ENCODE peak calls at places on chromosomes 3 and 15, in four cellular contexts. G is mesendoderm, P is H1, N is trophoblast cell. C is an unnamed sample.

GRCh38 chr15:31274496-31275330 is 51.9 kb upstream of the KLF13 start:
- DNase-seq in G (no peak), P (peak; percentile 35), N (no peak), C (peak; percentile 23)

GRCh38 chr3:64440498-64440897 is 215.2 kb upstream of the PRICKLE2 start:
- DNase-seq in G (no peak), P (no peak), N (peak; percentile 29), C (no peak)

GRCh38 chr3:72523409-72524172 is 324.7 kb downstream of the SHQ1 start:
- DNase-seq in G (peak; percentile 11), P (no peak), N (peak; percentile 24), C (no peak)

GRCh38 chr15:51067510-51067909 is 27.2 kb downstream of the TNFAIP8L3 start:
- DNase-seq in G (no peak), P (no peak), N (no peak), C (no peak)

GRCh38 chr3:183369626-183370025 is 58.8 kb downstream of the MCF2L2 start:
- DNase-seq in G (no peak), P (no peak), N (no peak), C (no peak)

GRCh38 chr15:27126449-27126848 is 155.5 kb downstream of the GABRG3 start:
- DNase-seq in G (no peak), P (no peak), N (no peak), C (no peak)

GRCh38 chr3:82165266-82165665 is 403.8 kb upstream of the GBE1 start:
- DNase-seq in G (no peak), P (no peak), N (no peak), C (no peak)

GRCh38 chr15:58484794-58485600 is 53.2 kb downstream of the LIPC start:
- DNase-seq in G (no peak), P (no peak), N (no peak), C (no peak)

GRCh38 chr3:185065059-185065458 is 87.8 kb downstream of the C3orf70 start:
- DNase-seq in G (peak; percentile 14), P (peak; percentile 42), N (no peak), C (peak; percentile 44)

GRCh38 chr3:59456852-59457485 is 407.1 kb upstream of the CFAP20DC start:
- DNase-seq in G (no peak), P (no peak), N (no peak), C (no peak)

GRCh38 chr3:33061782-33062181 is 35.2 kb downstream of the GLB1 start:
- DNase-seq in G (peak; percentile 19), P (no peak), N (no peak), C (no peak)

GRCh38 chr3:153658151-153658550 is 463.0 kb upstream of the ARHGEF26 start:
- DNase-seq in G (no peak), P (no peak), N (peak; percentile 50), C (no peak)

GRCh38 chr3:12194209-12194608 is 35.5 kb upstream of the TIMP4 start:
- DNase-seq in G (no peak), P (no peak), N (peak; percentile 46), C (no peak)

GRCh38 chr3:171535133-171535532 is 74.9 kb upstream of the TNIK start:
- DNase-seq in G (no peak), P (no peak), N (no peak), C (no peak)

GRCh38 chr3:141876891-141877561 is 583 bp downstream of the ATP1B3 start:
- DNase-seq in G (peak; percentile 59), P (no peak), N (peak; percentile 77), C (peak; percentile 29)

GRCh38 chr3:48623851-48624547 is 2.4 kb upstream of the TMEM89 start:
- DNase-seq in G (no peak), P (no peak), N (no peak), C (no peak)

GRCh38 chr3:179666030-179666429 is 13.2 kb downstream of the USP13 start:
- DNase-seq in G (no peak), P (no peak), N (no peak), C (no peak)

GRCh38 chr3:196096382-196096953 is 14.6 kb upstream of the TFRC start:
- DNase-seq in G (no peak), P (no peak), N (no peak), C (no peak)

GRCh38 chr3:69322110-69322509 is 63.8 kb downstream of the FRMD4B start:
- DNase-seq in G (no peak), P (no peak), N (no peak), C (no peak)

GRCh38 chr15:62254137-62254934 is 89.3 kb upstream of the C2CD4B start:
- DNase-seq in G (peak; percentile 77), P (peak; percentile 92), N (peak; percentile 75), C (peak; percentile 82)

GRCh38 chr15:67080118-67080899 is 14.9 kb downstream of the SMAD3 start:
- DNase-seq in G (no peak), P (no peak), N (no peak), C (no peak)

GRCh38 chr3:28077566-28077965 is 163.9 kb upstream of the CMC1 start:
- DNase-seq in G (peak; percentile 32), P (peak; percentile 54), N (peak; percentile 42), C (peak; percentile 59)

GRCh38 chr3:128971421-128971820 is 22.5 kb downstream of the CFAP92 start:
- DNase-seq in G (no peak), P (no peak), N (no peak), C (no peak)

GRCh38 chr15:57296473-57297162 is 79.7 kb upstream of the CGNL1 start:
- DNase-seq in G (peak; percentile 32), P (peak; percentile 66), N (no peak), C (peak; percentile 58)

GRCh38 chr3:163033652-163034051 is 1537.0 kb downstream of the OTOL1 start:
- DNase-seq in G (no peak), P (no peak), N (no peak), C (no peak)

GRCh38 chr3:74001481-74001880 is 376.7 kb upstream of the PDZRN3 start:
- DNase-seq in G (no peak), P (no peak), N (no peak), C (no peak)

GRCh38 chr15:38690737-38691332 is 126.2 kb upstream of the RASGRP1 start:
- DNase-seq in G (peak; percentile 84), P (peak; percentile 82), N (peak; percentile 96), C (peak; percentile 75)

GRCh38 chr3:148903022-148903442 is 37.9 kb downstream of the CPA3 start:
- DNase-seq in G (no peak), P (no peak), N (no peak), C (no peak)

GRCh38 chr15:63727542-63727941 is 106.2 kb downstream of the HERC1 start:
- DNase-seq in G (peak; percentile 70), P (no peak), N (no peak), C (no peak)
- H3K23ac ChIP-seq in G (no peak overlapping the region), P (no peak overlapping the region), N (no peak overlapping the region), C (no peak overlapping the region)

DNA sequence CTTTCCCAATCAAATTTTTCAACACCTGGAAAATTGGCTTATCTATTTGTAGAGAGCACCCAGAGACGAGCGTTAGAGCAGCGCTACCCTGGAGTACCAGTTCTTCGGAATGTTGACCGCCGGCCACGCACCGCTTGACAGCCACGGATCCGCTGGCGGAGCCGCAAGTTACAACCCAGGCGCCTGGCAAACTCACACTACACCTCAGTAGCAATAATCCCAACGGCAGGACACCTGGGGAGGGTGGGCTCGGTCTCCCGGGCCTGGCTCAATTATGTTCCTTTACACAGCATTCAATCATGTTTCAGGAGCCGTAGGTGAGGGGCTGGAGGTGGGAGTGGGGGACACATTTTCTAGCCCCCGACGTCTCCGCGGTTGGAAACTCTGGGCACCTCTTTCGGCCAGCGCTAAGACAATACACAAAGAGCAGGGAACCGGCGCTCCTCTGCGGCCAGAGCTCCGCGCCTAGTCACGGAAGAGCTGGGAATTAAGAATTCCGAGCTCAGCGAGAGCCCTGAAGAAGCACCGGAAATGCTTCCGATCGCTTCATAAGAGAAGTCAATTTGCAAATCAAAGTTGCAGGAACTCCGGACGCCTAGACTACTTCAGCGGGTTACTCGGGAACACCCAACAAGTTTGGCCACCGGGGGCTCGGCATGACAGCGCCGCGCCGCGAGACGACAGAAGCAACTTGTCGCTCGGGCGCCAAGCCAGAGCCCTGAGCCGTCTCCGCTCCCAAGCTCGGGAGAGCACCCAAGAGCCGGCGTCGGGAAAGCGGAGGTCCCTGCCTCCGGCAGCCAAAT is 1.0 kb downstream of the MB21D2 start:
- DNase-seq in G (peak; percentile 91), P (peak; percentile 75), N (peak; percentile 78), C (peak; percentile 82)
- H4K8ac ChIP-seq in G (no peak overlapping the region), P (peak overlapping the region; percentile 92), N (peak overlapping the region; percentile 74), C (no peak overlapping the region)

DNA sequence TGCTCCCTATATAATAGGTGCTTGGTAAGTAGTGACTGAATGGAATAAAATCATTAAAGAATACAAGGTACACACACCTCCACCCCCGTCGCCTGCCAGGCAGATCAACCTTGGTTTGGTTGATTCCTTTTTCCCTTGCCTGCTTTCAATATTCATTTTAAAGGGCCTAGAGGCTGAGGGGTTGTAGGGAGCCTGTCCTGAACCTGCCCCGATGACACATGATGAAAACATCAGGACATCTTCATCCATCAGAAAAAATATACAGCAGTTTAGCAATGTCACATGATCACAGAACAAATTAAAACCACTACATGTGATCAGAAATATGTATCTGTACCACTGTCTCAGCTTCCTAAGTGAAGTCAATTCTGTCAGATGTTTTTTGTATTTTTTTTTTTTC is 588.9 kb downstream of the FOXP1 start:
- DNase-seq in G (no peak), P (no peak), N (no peak), C (no peak)
- H3K79me2 ChIP-seq in G (no peaks in the 10 kb centered on the region), P (no peaks in the 10 kb centered on the region), N (no peaks in the 10 kb centered on the region), C (no peaks in the 10 kb centered on the region)

DNA sequence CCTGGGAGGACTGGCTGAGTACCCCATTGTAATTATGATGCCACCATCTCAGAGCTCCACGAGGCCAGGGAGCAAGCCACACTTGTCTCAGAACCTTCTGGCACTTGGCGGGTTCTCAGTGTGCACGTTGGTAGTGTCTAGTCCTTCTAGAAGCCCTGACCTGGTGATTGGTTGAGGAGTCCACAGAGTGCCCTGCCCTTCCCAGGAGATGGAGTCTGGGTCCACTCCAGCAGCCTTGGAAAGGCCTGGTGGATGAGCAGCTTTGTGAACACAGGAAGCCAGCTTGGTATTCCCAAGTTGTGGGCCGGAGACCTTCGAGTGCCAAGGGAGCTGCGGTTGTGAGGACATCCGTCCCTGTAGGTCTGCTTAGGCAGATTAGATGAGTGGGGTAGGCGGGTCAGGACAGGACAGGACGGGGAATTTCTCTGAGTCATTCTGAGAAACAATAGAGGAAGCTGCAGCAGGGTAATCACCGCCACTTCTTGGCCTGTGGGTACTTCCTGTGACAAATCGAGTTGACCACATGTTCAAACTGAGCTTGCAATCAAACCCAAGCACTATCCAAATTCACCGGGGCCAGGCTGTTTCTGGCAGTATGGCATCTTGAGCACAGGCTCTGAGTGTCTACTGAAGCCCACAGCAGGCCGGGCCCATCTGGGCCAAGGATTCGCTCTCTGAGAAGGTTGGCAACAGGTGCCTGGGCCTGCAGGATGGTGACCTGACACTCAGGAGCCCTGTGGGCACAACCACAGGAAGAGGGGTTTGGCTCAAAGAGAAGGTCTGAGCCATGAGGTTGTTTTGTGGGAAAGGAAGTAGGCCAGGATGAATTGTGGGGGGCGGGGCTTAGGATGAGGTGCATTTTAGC is 71.5 kb upstream of the PLXNA1 start:
- DNase-seq in G (peak; percentile 90), P (no peak), N (peak; percentile 78), C (peak; percentile 50)
- H3K23ac ChIP-seq in G (no peak overlapping the region), P (no peak overlapping the region), N (no peak overlapping the region), C (no peak overlapping the region)

DNA sequence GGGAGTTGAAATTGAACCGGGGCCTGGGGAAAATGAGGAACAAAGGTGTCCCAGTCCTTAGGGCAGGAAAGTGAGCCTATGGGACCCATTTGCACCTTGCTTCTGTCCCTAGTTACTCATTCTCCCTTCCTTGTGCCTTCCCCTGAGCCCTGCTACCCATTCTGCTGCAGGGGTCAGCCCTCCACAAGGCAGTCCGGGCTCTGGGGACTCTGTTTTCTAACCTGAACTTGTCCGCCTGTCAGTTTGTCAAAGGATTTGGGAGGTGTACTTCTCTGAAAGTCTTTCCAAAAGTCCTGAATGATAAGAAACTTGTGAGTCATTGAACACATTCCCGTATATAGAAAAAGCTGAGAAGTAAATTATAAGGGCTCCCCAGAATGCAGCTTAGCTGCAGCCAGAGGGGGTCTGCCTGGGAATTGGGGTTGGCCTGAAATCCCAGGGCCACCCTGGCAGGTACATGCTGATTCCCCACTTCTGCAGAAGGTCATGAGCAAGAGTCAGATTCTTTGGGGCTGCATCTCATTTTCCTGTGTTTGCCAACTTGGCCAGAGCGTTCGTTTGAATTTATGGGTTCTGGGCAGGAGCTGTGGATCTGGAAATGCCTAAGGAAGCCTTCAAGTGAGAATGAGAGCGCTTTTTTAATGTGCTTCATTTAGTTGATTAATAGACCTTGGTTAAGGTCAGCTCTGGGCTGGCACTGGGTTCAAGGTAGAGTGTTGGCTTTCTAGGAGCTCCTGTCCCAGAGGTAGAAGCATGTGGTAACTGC is 2.9 kb downstream of the SLC6A6 start:
- DNase-seq in G (no peak), P (no peak), N (no peak), C (no peak)
- H4K8ac ChIP-seq in G (no peak overlapping the region), P (no peak overlapping the region), N (no peak overlapping the region), C (no peak overlapping the region)

C was measured in H9.